ENCODE peak calls at places on chromosomes 12 and 14, in seven cellular contexts. One of them, this sample, is unnamed.

GRCh38 chr12:98714426-98714825 is 69.3 kb downstream of the APAF1 start:
- DNase-seq in stimulated activated CD8-positive, alpha-beta memory T cell treated with anti-CD3 and anti-CD28 coated beads, Interleukin-4, amount 100 ng/mL, for 4 hours: no peak
- DNase-seq in T-helper 1 cell: no peak
- DNase-seq in H4: no peak
- DNase-seq in stimulated activated effector memory CD8-positive, alpha-beta T cell treated with anti-CD3 and anti-CD28 coated beads, Interleukin-12 subunit alpha, Interleukin-12 subunit beta, amount 100 ng/mL, for 72 hours: no peak
- DNase-seq in activated B cell treated with CpG ODN at 0.5 μM for 24 hours: no peak
- DNase-seq in foreskin fibroblast: no peak
- DNase-seq in this sample: no peak

GRCh38 chr12:105100207-105100985 is 7.1 kb upstream of the WASHC4 start:
- DNase-seq in stimulated activated CD8-positive, alpha-beta memory T cell treated with anti-CD3 and anti-CD28 coated beads, Interleukin-4, amount 100 ng/mL, for 4 hours: no peak
- DNase-seq in T-helper 1 cell: no peak
- DNase-seq in H4: peak
- DNase-seq in stimulated activated effector memory CD8-positive, alpha-beta T cell treated with anti-CD3 and anti-CD28 coated beads, Interleukin-12 subunit alpha, Interleukin-12 subunit beta, amount 100 ng/mL, for 72 hours: no peak
- DNase-seq in activated B cell treated with CpG ODN at 0.5 μM for 24 hours: no peak
- DNase-seq in foreskin fibroblast: peak
- DNase-seq in this sample: peak

GRCh38 chr12:2276288-2276842 is 223.6 kb downstream of the CACNA1C start:
- DNase-seq in stimulated activated CD8-positive, alpha-beta memory T cell treated with anti-CD3 and anti-CD28 coated beads, Interleukin-4, amount 100 ng/mL, for 4 hours: no peak
- DNase-seq in T-helper 1 cell: no peak
- DNase-seq in H4: no peak
- DNase-seq in stimulated activated effector memory CD8-positive, alpha-beta T cell treated with anti-CD3 and anti-CD28 coated beads, Interleukin-12 subunit alpha, Interleukin-12 subunit beta, amount 100 ng/mL, for 72 hours: no peak
- DNase-seq in activated B cell treated with CpG ODN at 0.5 μM for 24 hours: no peak
- DNase-seq in foreskin fibroblast: no peak
- DNase-seq in this sample: no peak

GRCh38 chr14:65286443-65286842 is 126.1 kb upstream of the FUT8 start:
- DNase-seq in stimulated activated CD8-positive, alpha-beta memory T cell treated with anti-CD3 and anti-CD28 coated beads, Interleukin-4, amount 100 ng/mL, for 4 hours: no peak
- DNase-seq in T-helper 1 cell: no peak
- DNase-seq in H4: no peak
- DNase-seq in stimulated activated effector memory CD8-positive, alpha-beta T cell treated with anti-CD3 and anti-CD28 coated beads, Interleukin-12 subunit alpha, Interleukin-12 subunit beta, amount 100 ng/mL, for 72 hours: no peak
- DNase-seq in activated B cell treated with CpG ODN at 0.5 μM for 24 hours: no peak
- DNase-seq in foreskin fibroblast: no peak
- DNase-seq in this sample: peak

GRCh38 chr14:64686216-64686615 is 18.0 kb upstream of the PLEKHG3 start:
- DNase-seq in stimulated activated CD8-positive, alpha-beta memory T cell treated with anti-CD3 and anti-CD28 coated beads, Interleukin-4, amount 100 ng/mL, for 4 hours: no peak
- DNase-seq in T-helper 1 cell: no peak
- DNase-seq in H4: no peak
- DNase-seq in stimulated activated effector memory CD8-positive, alpha-beta T cell treated with anti-CD3 and anti-CD28 coated beads, Interleukin-12 subunit alpha, Interleukin-12 subunit beta, amount 100 ng/mL, for 72 hours: no peak
- DNase-seq in activated B cell treated with CpG ODN at 0.5 μM for 24 hours: no peak
- DNase-seq in foreskin fibroblast: no peak
- DNase-seq in this sample: no peak

GRCh38 chr12:14845350-14845750 is 2.0 kb upstream of the ART4 start:
- DNase-seq in stimulated activated CD8-positive, alpha-beta memory T cell treated with anti-CD3 and anti-CD28 coated beads, Interleukin-4, amount 100 ng/mL, for 4 hours: no peak
- DNase-seq in T-helper 1 cell: peak
- DNase-seq in H4: peak
- DNase-seq in stimulated activated effector memory CD8-positive, alpha-beta T cell treated with anti-CD3 and anti-CD28 coated beads, Interleukin-12 subunit alpha, Interleukin-12 subunit beta, amount 100 ng/mL, for 72 hours: peak
- DNase-seq in activated B cell treated with CpG ODN at 0.5 μM for 24 hours: no peak
- DNase-seq in foreskin fibroblast: peak
- DNase-seq in this sample: peak

GRCh38 chr12:87274594-87275245 is 754.5 kb downstream of the C12orf50 start:
- DNase-seq in stimulated activated CD8-positive, alpha-beta memory T cell treated with anti-CD3 and anti-CD28 coated beads, Interleukin-4, amount 100 ng/mL, for 4 hours: no peak
- DNase-seq in T-helper 1 cell: no peak
- DNase-seq in H4: peak
- DNase-seq in stimulated activated effector memory CD8-positive, alpha-beta T cell treated with anti-CD3 and anti-CD28 coated beads, Interleukin-12 subunit alpha, Interleukin-12 subunit beta, amount 100 ng/mL, for 72 hours: no peak
- DNase-seq in activated B cell treated with CpG ODN at 0.5 μM for 24 hours: no peak
- DNase-seq in foreskin fibroblast: no peak
- DNase-seq in this sample: peak

GRCh38 chr14:76456200-76456599 is 80.3 kb downstream of the ESRRB start:
- DNase-seq in stimulated activated CD8-positive, alpha-beta memory T cell treated with anti-CD3 and anti-CD28 coated beads, Interleukin-4, amount 100 ng/mL, for 4 hours: no peak
- DNase-seq in T-helper 1 cell: no peak
- DNase-seq in H4: peak
- DNase-seq in stimulated activated effector memory CD8-positive, alpha-beta T cell treated with anti-CD3 and anti-CD28 coated beads, Interleukin-12 subunit alpha, Interleukin-12 subunit beta, amount 100 ng/mL, for 72 hours: peak
- DNase-seq in activated B cell treated with CpG ODN at 0.5 μM for 24 hours: no peak
- DNase-seq in foreskin fibroblast: no peak
- DNase-seq in this sample: peak

GRCh38 chr12:106170285-106170684 is 31.5 kb upstream of the NUAK1 start:
- DNase-seq in stimulated activated CD8-positive, alpha-beta memory T cell treated with anti-CD3 and anti-CD28 coated beads, Interleukin-4, amount 100 ng/mL, for 4 hours: no peak
- DNase-seq in T-helper 1 cell: no peak
- DNase-seq in H4: peak
- DNase-seq in stimulated activated effector memory CD8-positive, alpha-beta T cell treated with anti-CD3 and anti-CD28 coated beads, Interleukin-12 subunit alpha, Interleukin-12 subunit beta, amount 100 ng/mL, for 72 hours: no peak
- DNase-seq in activated B cell treated with CpG ODN at 0.5 μM for 24 hours: no peak
- DNase-seq in foreskin fibroblast: peak
- DNase-seq in this sample: no peak

GRCh38 chr12:57175428-57176138 is 28.2 kb upstream of the LRP1-AS start:
- DNase-seq in stimulated activated CD8-positive, alpha-beta memory T cell treated with anti-CD3 and anti-CD28 coated beads, Interleukin-4, amount 100 ng/mL, for 4 hours: no peak
- DNase-seq in T-helper 1 cell: no peak
- DNase-seq in H4: peak
- DNase-seq in stimulated activated effector memory CD8-positive, alpha-beta T cell treated with anti-CD3 and anti-CD28 coated beads, Interleukin-12 subunit alpha, Interleukin-12 subunit beta, amount 100 ng/mL, for 72 hours: peak
- DNase-seq in activated B cell treated with CpG ODN at 0.5 μM for 24 hours: no peak
- DNase-seq in foreskin fibroblast: peak
- DNase-seq in this sample: peak

GRCh38 chr14:26383286-26383685 is 214.5 kb downstream of the NOVA1 start:
- DNase-seq in stimulated activated CD8-positive, alpha-beta memory T cell treated with anti-CD3 and anti-CD28 coated beads, Interleukin-4, amount 100 ng/mL, for 4 hours: no peak
- DNase-seq in T-helper 1 cell: no peak
- DNase-seq in H4: no peak
- DNase-seq in stimulated activated effector memory CD8-positive, alpha-beta T cell treated with anti-CD3 and anti-CD28 coated beads, Interleukin-12 subunit alpha, Interleukin-12 subunit beta, amount 100 ng/mL, for 72 hours: no peak
- DNase-seq in activated B cell treated with CpG ODN at 0.5 μM for 24 hours: no peak
- DNase-seq in foreskin fibroblast: no peak
- DNase-seq in this sample: no peak

GRCh38 chr12:32949815-32950214 is 53.2 kb upstream of the PKP2 start:
- DNase-seq in stimulated activated CD8-positive, alpha-beta memory T cell treated with anti-CD3 and anti-CD28 coated beads, Interleukin-4, amount 100 ng/mL, for 4 hours: no peak
- DNase-seq in T-helper 1 cell: no peak
- DNase-seq in H4: no peak
- DNase-seq in stimulated activated effector memory CD8-positive, alpha-beta T cell treated with anti-CD3 and anti-CD28 coated beads, Interleukin-12 subunit alpha, Interleukin-12 subunit beta, amount 100 ng/mL, for 72 hours: no peak
- DNase-seq in activated B cell treated with CpG ODN at 0.5 μM for 24 hours: no peak
- DNase-seq in foreskin fibroblast: no peak
- DNase-seq in this sample: no peak

GRCh38 chr14:22653012-22653621 is 9.0 kb upstream of the OR6J1 start:
- DNase-seq in stimulated activated CD8-positive, alpha-beta memory T cell treated with anti-CD3 and anti-CD28 coated beads, Interleukin-4, amount 100 ng/mL, for 4 hours: peak
- DNase-seq in T-helper 1 cell: peak
- DNase-seq in H4: peak
- DNase-seq in stimulated activated effector memory CD8-positive, alpha-beta T cell treated with anti-CD3 and anti-CD28 coated beads, Interleukin-12 subunit alpha, Interleukin-12 subunit beta, amount 100 ng/mL, for 72 hours: peak
- DNase-seq in activated B cell treated with CpG ODN at 0.5 μM for 24 hours: no peak
- DNase-seq in foreskin fibroblast: peak
- DNase-seq in this sample: peak

GRCh38 chr14:78048120-78048519 is 122.1 kb upstream of the NRXN3 start:
- DNase-seq in stimulated activated CD8-positive, alpha-beta memory T cell treated with anti-CD3 and anti-CD28 coated beads, Interleukin-4, amount 100 ng/mL, for 4 hours: no peak
- DNase-seq in T-helper 1 cell: no peak
- DNase-seq in H4: no peak
- DNase-seq in stimulated activated effector memory CD8-positive, alpha-beta T cell treated with anti-CD3 and anti-CD28 coated beads, Interleukin-12 subunit alpha, Interleukin-12 subunit beta, amount 100 ng/mL, for 72 hours: no peak
- DNase-seq in activated B cell treated with CpG ODN at 0.5 μM for 24 hours: no peak
- DNase-seq in foreskin fibroblast: no peak
- DNase-seq in this sample: no peak

GRCh38 chr12:108653082-108653516 is 19.4 kb upstream of the SELPLG start:
- DNase-seq in stimulated activated CD8-positive, alpha-beta memory T cell treated with anti-CD3 and anti-CD28 coated beads, Interleukin-4, amount 100 ng/mL, for 4 hours: no peak
- DNase-seq in T-helper 1 cell: no peak
- DNase-seq in H4: no peak
- DNase-seq in stimulated activated effector memory CD8-positive, alpha-beta T cell treated with anti-CD3 and anti-CD28 coated beads, Interleukin-12 subunit alpha, Interleukin-12 subunit beta, amount 100 ng/mL, for 72 hours: no peak
- DNase-seq in activated B cell treated with CpG ODN at 0.5 μM for 24 hours: no peak
- DNase-seq in foreskin fibroblast: no peak
- DNase-seq in this sample: no peak